ENCODE peak calls at places on chromosomes 3 and 15, in nine cellular contexts. P, S, F, L, N, U, X, D and J are unnamed samples.

GRCh38 chr15:71066983-71067382 is 48.3 kb upstream of the THSD4 start:
- DNase-seq in S (no peak), D (peak), P (peak), L (no peak), F (no peak), X (no peak), U (peak), N (no peak), J (peak)

GRCh38 chr3:72904156-72904555 is 16.3 kb downstream of the GXYLT2 start:
- DNase-seq in P (no peak), S (no peak), U (no peak), L (no peak), F (no peak), X (no peak), N (no peak), D (no peak), J (no peak)

GRCh38 chr3:38165722-38166387 is 518 bp downstream of the OXSR1 start:
- DNase-seq in S (no peak), L (peak), X (no peak), U (no peak), D (peak), N (no peak), F (peak), P (peak), J (peak)

GRCh38 chr3:41955192-41955591 is 6.7 kb downstream of the ULK4 start:
- DNase-seq in L (no peak), U (no peak), X (no peak), D (no peak), N (no peak), P (no peak), S (no peak), F (no peak), J (no peak)

GRCh38 chr3:185280572-185281365 is 26.9 kb upstream of the EHHADH start:
- DNase-seq in N (peak), S (no peak), P (peak), U (peak), L (peak), F (peak), D (peak), X (peak), J (peak)

GRCh38 chr3:190192087-190192486 is 71.4 kb upstream of the P3H2 start:
- DNase-seq in F (no peak), N (no peak), L (no peak), P (no peak), D (no peak), S (no peak), U (no peak), X (no peak), J (no peak)

GRCh38 chr3:30770387-30770786 is 124.1 kb downstream of the GADL1 start:
- DNase-seq in P (peak), D (peak), N (no peak), F (peak), L (peak), S (no peak), X (no peak), U (peak), J (peak)

GRCh38 chr3:54830658-54831057 is 97.2 kb downstream of the LRTM1 start:
- DNase-seq in D (peak), S (peak), N (peak), F (peak), L (peak), X (peak), P (no peak), U (peak), J (peak)

GRCh38 chr15:42385980-42386695 is 26.8 kb downstream of the CAPN3 start:
- DNase-seq in P (no peak), L (no peak), U (peak), X (no peak), D (no peak), F (no peak), S (no peak), N (no peak), J (no peak)

GRCh38 chr3:9897408-9898372 is 5.0 kb upstream of the IL17RE start:
- DNase-seq in P (peak), S (no peak), L (peak), F (peak), D (peak), X (no peak), U (peak), N (no peak), J (no peak)

GRCh38 chr3:183230826-183231225 is 22.2 kb upstream of the B3GNT5 start:
- DNase-seq in L (no peak), U (no peak), N (no peak), D (no peak), S (no peak), P (no peak), X (no peak), F (no peak), J (no peak)

GRCh38 chr15:88708256-88709054 is 69.6 kb downstream of the ISG20 start:
- DNase-seq in U (peak), D (peak), X (no peak), P (no peak), S (no peak), L (no peak), N (no peak), F (no peak), J (peak)

GRCh38 chr15:76333720-76334437 is 2.7 kb upstream of the ISL2 start:
- DNase-seq in S (peak), X (peak), N (no peak), L (no peak), U (no peak), P (no peak), F (no peak), D (no peak), J (no peak)

GRCh38 chr3:38334656-38335055 is 11.9 kb upstream of the XYLB start:
- DNase-seq in P (peak), L (peak), X (no peak), S (no peak), F (no peak), N (no peak), U (peak), D (peak), J (peak)

GRCh38 chr3:184016820-184017671 is 638 bp downstream of the ABCC5 start:
- DNase-seq in N (peak), X (peak), S (peak), L (peak), F (peak), D (peak), U (peak), P (no peak), J (no peak)

GRCh38 chr3:18234717-18235335 is 190.3 kb downstream of the SATB1 start:
- DNase-seq in S (no peak), U (peak), X (no peak), L (peak), F (no peak), P (peak), N (no peak), D (no peak), J (no peak)

GRCh38 chr3:170471149-170471548 is 52.5 kb downstream of the CLDN11 start:
- DNase-seq in P (no peak), X (no peak), D (peak), N (no peak), S (no peak), L (no peak), F (no peak), U (no peak), J (no peak)

GRCh38 chr3:14454644-14455310 is 52.4 kb downstream of the SLC6A6 start:
- DNase-seq in D (no peak), L (no peak), N (no peak), X (no peak), F (no peak), S (no peak), U (no peak), P (no peak), J (no peak)

GRCh38 chr3:194971965-194972364 is 286.3 kb downstream of the FAM43A start:
- DNase-seq in X (no peak), D (no peak), N (no peak), P (no peak), L (no peak), U (no peak), S (no peak), F (no peak), J (no peak)

GRCh38 chr3:73599605-73600004 is 25.1 kb downstream of the PDZRN3 start:
- DNase-seq in X (no peak), D (no peak), S (no peak), U (no peak), L (no peak), N (no peak), F (no peak), P (no peak), J (no peak)

GRCh38 chr3:187012609-187013051 is 82.3 kb downstream of the ST6GAL1 start:
- DNase-seq in P (no peak), F (no peak), U (peak), D (no peak), N (no peak), S (no peak), L (no peak), X (peak), J (no peak)

GRCh38 chr3:31880020-31880419 is 101.0 kb downstream of the OSBPL10 start:
- DNase-seq in L (no peak), X (peak), D (peak), F (peak), U (peak), P (no peak), S (no peak), N (no peak), J (no peak)

GRCh38 chr3:31877559-31877958 is 103.5 kb downstream of the OSBPL10 start:
- DNase-seq in L (no peak), X (no peak), D (no peak), N (no peak), P (no peak), F (no peak), S (no peak), U (no peak), J (no peak)

GRCh38 chr3:31878231-31878838 is 102.7 kb downstream of the OSBPL10 start:
- DNase-seq in N (no peak), S (no peak), D (peak), F (no peak), P (peak), L (no peak), X (no peak), U (peak), J (no peak)

GRCh38 chr3:31880482-31881078 is 100.5 kb downstream of the OSBPL10 start:
- DNase-seq in P (no peak), S (no peak), D (no peak), X (no peak), L (no peak), F (no peak), U (no peak), N (no peak), J (no peak)

GRCh38 chr3:31879365-31879764 is 101.7 kb downstream of the OSBPL10 start:
- DNase-seq in D (no peak), P (no peak), X (no peak), L (no peak), U (no peak), N (no peak), F (no peak), S (no peak), J (no peak)
- TF ChIP-seq CTCF in D (no peak), P (no peak), X (no peak), L (no peak), U (no peak), N (no peak), F (no peak), S (no peak), J (no peak)

DNA sequence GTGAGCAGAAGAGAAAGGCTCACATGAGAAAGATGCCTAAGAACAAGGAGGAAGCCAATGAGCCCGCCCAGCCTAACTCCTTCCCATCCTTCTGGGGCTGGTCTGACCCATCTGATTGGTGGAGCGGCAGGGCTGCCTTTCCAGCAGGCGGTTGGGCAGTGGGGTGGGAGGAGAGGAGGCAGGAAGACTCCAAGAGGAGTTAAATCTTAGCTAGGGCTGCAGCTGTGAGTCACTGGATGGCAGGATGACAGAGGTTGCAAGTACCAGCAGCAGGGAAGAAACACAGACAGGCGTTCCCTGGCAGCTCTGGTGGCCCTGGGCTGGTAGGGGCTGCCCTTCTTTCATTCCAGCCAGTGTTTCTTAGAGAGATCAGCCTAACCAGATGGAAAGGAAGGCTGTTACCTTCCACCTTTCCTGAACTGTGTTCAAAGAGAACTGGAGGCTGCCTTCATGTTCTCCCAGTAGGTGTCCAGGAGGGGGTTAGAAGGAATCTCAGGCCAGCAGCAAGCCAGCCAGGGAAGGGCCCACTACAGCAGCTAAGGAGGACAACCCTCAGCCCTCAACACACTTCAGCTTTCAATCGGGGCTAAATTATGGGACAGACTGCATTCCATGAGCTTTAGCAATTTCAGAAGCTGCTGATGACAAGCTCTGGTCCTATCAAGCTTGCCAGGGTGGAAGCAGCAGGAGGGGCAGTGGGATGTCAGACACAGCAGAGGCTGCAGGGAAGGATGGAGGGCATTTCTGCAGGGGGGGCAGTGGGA is 50.3 kb downstream of the CHSY1 start:
- DNase-seq in F (peak), D (peak), N (no peak), P (peak), S (peak), U (peak), X (peak), L (peak), J (peak)
- TF ChIP-seq CTCF in F (no peak), D (no peak), N (no peak), P (no peak), S (no peak), U (no peak), X (no peak), L (no peak), J (no peak)

GRCh38 chr3:174221155-174221554 is 638.0 kb upstream of the NAALADL2 start:
- DNase-seq in N (no peak), U (no peak), P (no peak), L (no peak), X (no peak), S (no peak), F (no peak), D (no peak), J (no peak)

GRCh38 chr3:174218011-174218410 is 641.1 kb upstream of the NAALADL2 start:
- DNase-seq in U (no peak), N (no peak), D (peak), X (no peak), L (peak), P (no peak), S (no peak), F (no peak), J (no peak)

GRCh38 chr3:174216948-174217718 is 642.0 kb upstream of the NAALADL2 start:
- DNase-seq in X (no peak), U (no peak), D (no peak), N (no peak), P (no peak), L (no peak), S (no peak), F (no peak), J (no peak)

GRCh38 chr3:174223042-174223441 is 636.1 kb upstream of the NAALADL2 start:
- DNase-seq in P (no peak), S (no peak), X (no peak), U (no peak), N (no peak), D (no peak), L (no peak), F (no peak), J (no peak)

DNA sequence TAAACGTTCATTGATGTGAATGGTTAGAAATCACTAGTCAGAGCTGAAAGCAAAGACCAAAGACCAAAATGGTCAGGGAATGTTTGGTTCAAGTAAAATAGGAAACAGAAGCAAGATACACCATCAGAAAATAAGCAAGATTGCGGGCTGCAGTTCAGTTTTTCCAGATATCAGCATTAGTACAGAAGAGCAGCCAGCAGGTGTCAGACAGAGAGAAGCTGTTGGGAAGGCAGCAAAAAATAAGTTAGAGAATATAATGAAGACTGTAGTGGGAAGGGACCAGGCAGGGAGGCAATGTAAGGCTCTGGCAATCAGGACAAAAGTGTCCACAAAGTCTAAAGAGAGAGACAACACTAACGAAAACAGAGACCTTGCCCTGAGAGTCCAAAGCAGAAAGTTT is 639.4 kb upstream of the NAALADL2 start:
- DNase-seq in N (no peak), F (no peak), L (no peak), S (no peak), P (no peak), U (no peak), D (no peak), X (no peak), J (no peak)
- TF ChIP-seq CTCF in N (no peak), F (peak), L (peak), S (no peak), P (no peak), U (no peak), D (no peak), X (no peak), J (peak)

DNA sequence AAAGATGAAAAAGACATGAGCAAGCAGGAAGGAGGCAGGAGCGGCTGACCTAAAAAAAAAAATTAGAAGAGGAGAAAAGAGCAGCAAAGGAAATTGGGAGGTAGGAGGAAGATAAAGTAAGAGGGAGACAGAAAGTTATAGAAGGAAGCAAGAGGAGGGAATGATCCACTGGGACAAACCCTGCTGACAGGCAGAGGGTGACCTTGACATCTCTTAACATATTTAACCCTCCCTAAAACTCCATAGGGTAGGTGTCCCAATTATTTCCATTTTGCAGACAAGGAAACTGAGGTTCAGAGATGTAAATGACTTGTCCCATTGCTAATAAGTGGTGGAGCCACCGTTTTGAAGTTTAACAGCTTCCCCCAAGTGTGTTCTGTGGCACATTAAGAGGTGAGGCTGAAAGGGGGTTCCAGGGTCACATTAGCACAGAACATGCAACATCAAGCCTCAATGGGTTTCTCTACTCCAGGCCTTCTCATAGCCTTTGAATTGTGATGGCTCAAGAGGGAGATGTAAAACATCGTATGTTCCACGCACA is 37.4 kb upstream of the PRICKLE2 start:
- DNase-seq in D (no peak), X (no peak), F (no peak), P (no peak), L (no peak), N (no peak), U (no peak), S (peak), J (no peak)
- TF ChIP-seq CTCF in D (peak), X (no peak), F (no peak), P (no peak), L (peak), N (no peak), U (peak), S (no peak), J (peak)

DNA sequence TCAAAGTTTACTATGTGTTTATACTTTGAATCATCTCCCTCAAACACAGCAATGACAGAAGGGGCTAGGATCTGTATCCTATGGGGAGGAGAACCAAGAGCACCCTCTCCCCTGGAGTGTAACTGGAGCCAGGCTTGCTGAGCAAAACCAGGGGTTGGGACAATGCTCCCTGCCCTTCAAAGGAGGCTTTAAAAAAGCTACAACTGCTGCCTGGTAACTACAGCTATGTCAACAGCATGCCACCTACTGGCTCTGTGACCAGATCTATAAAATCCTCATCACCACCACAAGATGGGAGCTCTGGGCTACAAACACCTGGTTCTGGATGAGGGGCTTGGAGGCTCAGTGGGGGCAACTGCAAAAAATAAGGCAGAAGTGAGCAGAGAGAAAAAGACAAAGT is 61.9 kb downstream of the ANO10 start:
- DNase-seq in N (no peak), X (no peak), D (no peak), L (no peak), U (no peak), P (no peak), F (no peak), S (no peak), J (no peak)
- TF ChIP-seq CTCF in N (no peak), X (no peak), D (no peak), L (no peak), U (no peak), P (no peak), F (no peak), S (no peak), J (peak)

GRCh38 chr3:174068035-174068434 is 670.5 kb downstream of the NLGN1 start:
- DNase-seq in L (no peak), X (no peak), D (no peak), S (no peak), F (no peak), P (no peak), N (no peak), U (no peak), J (no peak)
- TF ChIP-seq CTCF in L (no peak), X (no peak), D (no peak), S (no peak), F (no peak), P (no peak), N (no peak), U (no peak), J (no peak)

DNA sequence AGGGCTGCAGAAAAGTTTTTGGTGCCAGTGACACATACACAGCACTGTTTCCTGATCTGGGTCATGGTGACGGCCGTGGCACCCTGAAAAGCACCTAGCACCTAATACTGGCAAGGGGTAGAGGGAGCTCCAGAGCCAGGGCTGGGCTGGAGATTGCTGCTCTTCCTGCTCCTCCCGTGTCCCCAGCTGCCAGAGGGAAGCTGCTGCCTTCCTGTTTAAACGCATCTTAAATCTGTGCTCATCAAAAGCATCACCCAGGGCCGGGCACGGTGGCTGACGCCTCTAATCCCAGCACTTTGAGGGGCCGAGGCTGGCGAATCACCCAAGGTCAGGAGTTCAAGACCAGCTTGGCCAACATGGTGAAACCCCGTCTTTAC is 156.7 kb upstream of the MEF2A start:
- DNase-seq in S (peak), L (peak), X (peak), D (peak), N (peak), F (peak), U (peak), P (peak), J (peak)
- TF ChIP-seq CTCF in S (peak), L (peak), X (peak), D (peak), N (peak), F (peak), U (peak), P (peak), J (peak)

DNA sequence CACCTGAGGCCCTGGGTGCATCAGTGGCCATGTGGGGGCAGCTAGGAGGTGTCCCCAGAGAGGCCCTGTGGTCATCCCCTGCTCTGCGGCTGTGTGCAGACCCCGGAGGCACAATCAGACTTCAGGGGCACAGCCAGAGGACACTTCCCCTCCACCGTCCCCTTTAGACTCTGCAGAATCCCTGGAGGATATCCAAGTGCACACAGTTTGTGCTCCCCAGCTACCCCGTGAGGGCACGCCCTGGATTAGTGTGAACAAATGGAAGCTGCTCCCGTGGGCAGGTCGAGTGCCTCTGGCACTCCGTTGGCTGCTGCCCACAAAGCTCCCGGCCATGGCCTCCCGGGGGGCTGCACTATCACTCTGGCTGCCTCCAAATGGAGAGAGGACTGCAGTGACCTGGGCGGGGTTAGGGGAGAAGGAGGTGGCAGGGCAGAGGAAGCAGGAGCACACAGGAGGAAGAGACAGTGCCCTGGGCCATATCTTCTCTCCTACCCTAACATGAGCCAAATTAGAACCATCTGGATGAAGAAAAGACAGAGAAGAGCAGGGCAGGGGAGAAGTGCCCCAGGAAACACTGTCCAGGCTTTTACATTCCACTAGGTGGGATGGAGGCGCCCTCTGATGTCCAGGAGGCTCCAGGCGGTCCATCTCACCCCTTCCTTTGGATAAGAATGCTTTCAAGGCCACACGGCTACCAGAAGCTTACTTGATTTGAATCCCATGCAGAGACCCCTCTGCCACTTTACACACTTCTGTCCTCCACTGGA is 29.5 kb upstream of the ACAD9 start:
- DNase-seq in U (peak), S (no peak), F (no peak), L (peak), P (no peak), X (peak), D (peak), N (peak), J (peak)
- TF ChIP-seq CTCF in U (peak), S (no peak), F (no peak), L (peak), P (no peak), X (peak), D (peak), N (no peak), J (peak)